ENCODE peak calls at places on chromosomes 4 and X, in ten cellular contexts. S is tibial artery; A is uterus; E is activated CD8-positive, alpha-beta T cell treated with anti-CD3 and anti-CD28 coated beads for 36 hours; B is epithelial cell of esophagus; H is gastrocnemius medialis; G is HFF-Myc; J is psoas muscle; Q is fibroblast of the aortic adventitia; R is choroid plexus epithelial cell. F is an unnamed sample.

GRCh38 chr4:103634236-103634635 is 85.5 kb downstream of the TACR3 start:
- DNase-seq in S (no peak), A (no peak), E (no peak), B (peak), H (no peak), G (no peak), J (no peak), Q (no peak), R (no peak), F (no peak)

GRCh38 chr4:2793920-2794706 is 1.2 kb downstream of the SH3BP2 start:
- DNase-seq in S (peak), A (peak), E (peak), B (peak), H (peak), G (no peak), J (peak), Q (peak), R (peak), F (no peak)

GRCh38 chr4:102438873-102439614 is 62.1 kb upstream of the NFKB1 start:
- DNase-seq in S (no peak), A (no peak), E (no peak), B (peak), H (no peak), G (peak), J (no peak), Q (peak), R (peak), F (no peak)

GRCh38 chr4:6939761-6940743 is 30.4 kb downstream of the TBC1D14 start:
- DNase-seq in S (no peak), A (no peak), E (peak), B (no peak), H (no peak), G (no peak), J (no peak), Q (no peak), R (no peak), F (peak)

GRCh38 chr4:71389149-71389840 is 50.5 kb downstream of the SLC4A4 start:
- DNase-seq in S (peak), A (no peak), E (no peak), B (no peak), H (no peak), G (no peak), J (no peak), Q (peak), R (no peak), F (no peak)

GRCh38 chr4:118389731-118390520 is 37.1 kb upstream of the PRSS12 start:
- DNase-seq in S (no peak), A (no peak), E (no peak), B (peak), H (no peak), G (no peak), J (no peak), Q (no peak), R (no peak), F (no peak)

GRCh38 chr4:105683038-105683437 is 25.5 kb downstream of the INTS12 start:
- DNase-seq in S (no peak), A (no peak), E (no peak), B (peak), H (no peak), G (no peak), J (no peak), Q (no peak), R (no peak), F (no peak)

GRCh38 chr4:1515763-1516162 is 109.5 kb upstream of the NKX1-1 start:
- DNase-seq in S (no peak), A (no peak), E (no peak), B (no peak), H (no peak), G (no peak), J (peak), Q (no peak), R (no peak), F (no peak)

GRCh38 chr4:78186597-78187543 is 129.7 kb downstream of the FRAS1 start:
- DNase-seq in S (no peak), A (no peak), E (no peak), B (no peak), H (no peak), G (no peak), J (no peak), Q (no peak), R (no peak), F (no peak)

GRCh38 chr4:71545168-71545567 is 206.3 kb downstream of the SLC4A4 start:
- DNase-seq in S (no peak), A (no peak), E (no peak), B (no peak), H (no peak), G (peak), J (no peak), Q (peak), R (peak), F (no peak)

GRCh38 chrX:150219374-150220185 is 143.5 kb upstream of the MAMLD1 start:
- DNase-seq in S (no peak), A (no peak), E (peak), B (no peak), H (no peak), G (no peak), J (no peak), Q (peak), R (no peak), F (peak)

GRCh38 chrX:40086569-40087335 is 11.0 kb downstream of the BCOR start:
- DNase-seq in S (no peak), A (no peak), E (no peak), B (no peak), H (no peak), G (no peak), J (no peak), Q (no peak), R (no peak), F (no peak)

GRCh38 chrX:14872355-14872754 is 514 bp downstream of the FANCB start:
- DNase-seq in S (no peak), A (no peak), E (peak), B (no peak), H (no peak), G (no peak), J (no peak), Q (no peak), R (no peak), F (no peak)

GRCh38 chr4:57048590-57049304 is 61.4 kb downstream of the IGFBP7 start:
- DNase-seq in S (no peak), A (no peak), E (no peak), B (peak), H (no peak), G (no peak), J (no peak), Q (no peak), R (no peak), F (no peak)

GRCh38 chr4:133594246-133595207 is 445.4 kb downstream of the PCDH10 start:
- DNase-seq in S (no peak), A (no peak), E (no peak), B (peak), H (no peak), G (no peak), J (no peak), Q (no peak), R (peak), F (no peak)

GRCh38 chr4:119068529-119068962 is 67.1 kb upstream of the MYOZ2 start:
- DNase-seq in S (no peak), A (peak), E (no peak), B (peak), H (no peak), G (peak), J (no peak), Q (no peak), R (peak), F (no peak)

GRCh38 chrX:112148397-112148796 is 65.8 kb upstream of the TRPC5 start:
- DNase-seq in S (no peak), A (no peak), E (no peak), B (no peak), H (no peak), G (no peak), J (no peak), Q (no peak), R (no peak), F (no peak)

GRCh38 chr4:139794158-139794954 is 128.7 kb downstream of the MGST2 start:
- DNase-seq in S (no peak), A (no peak), E (no peak), B (no peak), H (no peak), G (peak), J (no peak), Q (peak), R (no peak), F (no peak)

GRCh38 chr4:94995684-94996394 is 238.1 kb downstream of the BMPR1B start:
- DNase-seq in S (peak), A (no peak), E (peak), B (peak), H (peak), G (no peak), J (peak), Q (peak), R (peak), F (no peak)

GRCh38 chr4:57098945-57099344 is 11.2 kb downstream of the IGFBP7 start:
- DNase-seq in S (no peak), A (no peak), E (no peak), B (no peak), H (no peak), G (no peak), J (no peak), Q (peak), R (peak), F (no peak)

GRCh38 chrX:150683536-150684146 is 9.6 kb upstream of the MTMR1 start:
- DNase-seq in S (no peak), A (no peak), E (peak), B (peak), H (no peak), G (peak), J (no peak), Q (peak), R (peak), F (peak)

GRCh38 chr4:126630171-126630570 is 1002.6 kb upstream of the INTU start:
- DNase-seq in S (no peak), A (no peak), E (no peak), B (no peak), H (no peak), G (no peak), J (no peak), Q (peak), R (no peak), F (no peak)

GRCh38 chr4:100095729-100096595 is 94.3 kb downstream of the DDIT4L start:
- DNase-seq in S (peak), A (peak), E (peak), B (peak), H (peak), G (peak), J (peak), Q (peak), R (peak), F (peak)

GRCh38 chrX:41350976-41351569 is 17.1 kb downstream of the DDX3X start:
- DNase-seq in S (no peak), A (no peak), E (no peak), B (no peak), H (no peak), G (no peak), J (no peak), Q (no peak), R (peak), F (no peak)

GRCh38 chrX:103467156-103467555 is 52.1 kb downstream of the RAB40A start:
- DNase-seq in S (no peak), A (no peak), E (no peak), B (no peak), H (no peak), G (no peak), J (no peak), Q (peak), R (no peak), F (no peak)

GRCh38 chr4:73713650-73714049 is 26.7 kb upstream of the CXCL8 start:
- DNase-seq in S (no peak), A (no peak), E (no peak), B (peak), H (no peak), G (no peak), J (no peak), Q (no peak), R (no peak), F (no peak)

GRCh38 chrX:2673611-2674010 is 17.5 kb upstream of the CD99 start:
- DNase-seq in S (no peak), A (no peak), E (no peak), B (no peak), H (no peak), G (no peak), J (no peak), Q (no peak), R (no peak), F (no peak)

GRCh38 chrX:69024931-69025330 is 140.3 kb downstream of the PJA1 start:
- DNase-seq in S (peak), A (peak), E (no peak), B (peak), H (peak), G (no peak), J (peak), Q (peak), R (peak), F (no peak)

GRCh38 chr4:1416051-1416947 is 10.1 kb upstream of the NKX1-1 start:
- DNase-seq in S (no peak), A (peak), E (no peak), B (no peak), H (no peak), G (no peak), J (no peak), Q (no peak), R (no peak), F (no peak)

GRCh38 chr4:162245051-162245450 is 81.3 kb upstream of the FSTL5 start:
- DNase-seq in S (no peak), A (no peak), E (no peak), B (no peak), H (no peak), G (no peak), J (no peak), Q (no peak), R (no peak), F (no peak)

GRCh38 chrX:25531096-25531495 is 515.3 kb upstream of the ARX start:
- DNase-seq in S (no peak), A (no peak), E (no peak), B (peak), H (peak), G (no peak), J (no peak), Q (peak), R (peak), F (no peak)

GRCh38 chrX:31179203-31179602 is 107.4 kb upstream of the FTHL17 start:
- DNase-seq in S (no peak), A (no peak), E (no peak), B (no peak), H (no peak), G (no peak), J (no peak), Q (no peak), R (no peak), F (no peak)

GRCh38 chrX:56762707-56763555 is 33.9 kb downstream of the NBDY start:
- DNase-seq in S (no peak), A (no peak), E (no peak), B (no peak), H (no peak), G (no peak), J (no peak), Q (no peak), R (no peak), F (peak)

GRCh38 chrX:135275973-135276372 is 24.1 kb downstream of the ETDA start:
- DNase-seq in S (no peak), A (no peak), E (no peak), B (no peak), H (no peak), G (no peak), J (no peak), Q (no peak), R (no peak), F (no peak)

GRCh38 chrX:45191820-45192409 is 8.8 kb downstream of the DIPK2B start:
- DNase-seq in S (no peak), A (no peak), E (no peak), B (peak), H (no peak), G (no peak), J (no peak), Q (no peak), R (no peak), F (no peak)

GRCh38 chr4:87419578-87420249 is 2.7 kb upstream of the NUDT9 start:
- DNase-seq in S (no peak), A (no peak), E (no peak), B (peak), H (no peak), G (no peak), J (no peak), Q (no peak), R (peak), F (no peak)

GRCh38 chr4:173194175-173194574 is 25.6 kb downstream of the GALNT7 start:
- DNase-seq in S (no peak), A (no peak), E (no peak), B (no peak), H (no peak), G (no peak), J (no peak), Q (no peak), R (no peak), F (no peak)

GRCh38 chr4:8534129-8534528 is 46.1 kb upstream of the GPR78 start:
- DNase-seq in S (no peak), A (no peak), E (no peak), B (peak), H (no peak), G (no peak), J (no peak), Q (peak), R (peak), F (peak)

DNA sequence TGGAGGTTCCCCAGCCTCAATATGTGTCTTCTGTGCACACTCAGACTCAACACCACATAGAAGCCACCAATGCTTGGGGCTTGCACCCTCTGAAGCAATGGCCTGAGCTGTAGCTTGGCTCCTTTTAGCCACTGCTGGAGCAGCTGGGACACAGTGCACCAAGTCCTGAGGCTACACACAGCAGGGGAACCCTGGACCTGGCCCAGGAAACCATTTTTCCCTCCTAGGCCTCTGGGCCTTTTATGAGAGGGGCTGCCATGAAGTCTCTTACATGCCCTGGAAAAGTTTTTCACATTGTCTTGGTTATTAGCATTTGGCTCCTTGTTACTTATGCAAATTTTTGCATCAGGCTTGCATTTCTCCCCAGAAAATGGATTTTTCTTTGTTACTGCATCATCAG is 306.2 kb downstream of the CPXCR1 start:
- DNase-seq in S (no peak), A (no peak), E (no peak), B (no peak), H (no peak), G (no peak), J (no peak), Q (no peak), R (no peak), F (no peak)
- TF ChIP-seq CTCF in S (no peak), A (no peak), E (no peak), B (no peak), H (no peak), G (no peak), J (no peak), Q (no peak), R (no peak), F (no peak)

GRCh38 chr4:39587881-39588280 is 50.8 kb downstream of the SMIM14 start:
- DNase-seq in S (no peak), A (no peak), E (no peak), B (peak), H (no peak), G (no peak), J (no peak), Q (peak), R (peak), F (no peak)

GRCh38 chr4:39591290-39591689 is 47.4 kb downstream of the SMIM14 start:
- DNase-seq in S (no peak), A (no peak), E (no peak), B (peak), H (no peak), G (no peak), J (no peak), Q (peak), R (peak), F (no peak)
- TF ChIP-seq CTCF in S (no peak), A (no peak), E (no peak), B (peak), H (no peak), G (no peak), J (no peak), Q (peak), R (no peak), F (no peak)

DNA sequence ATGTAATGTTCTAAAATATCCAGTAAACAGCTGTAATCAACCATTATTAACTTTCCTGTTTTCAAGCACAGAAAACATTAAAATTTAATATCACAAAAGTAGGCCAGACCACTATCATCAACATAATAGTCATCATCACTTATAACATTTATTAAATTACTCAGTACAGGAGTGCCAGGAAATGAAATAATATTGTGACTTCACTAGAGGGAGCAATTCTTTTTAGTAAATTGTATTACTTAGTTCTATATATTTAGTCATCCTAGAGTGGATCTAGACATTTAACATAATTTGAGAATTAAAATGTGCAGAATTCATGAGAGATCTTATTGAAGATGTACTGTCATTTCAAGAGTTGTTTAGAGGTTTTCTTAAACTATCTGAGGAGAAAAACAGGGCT is 33.6 kb downstream of the PITX2 start:
- DNase-seq in S (no peak), A (no peak), E (no peak), B (no peak), H (no peak), G (no peak), J (no peak), Q (peak), R (peak), F (no peak)
- TF ChIP-seq CTCF in S (no peak), A (no peak), E (no peak), B (no peak), H (no peak), G (no peak), J (peak), Q (no peak), R (peak), F (no peak)

GRCh38 chr4:111639876-111640275 is 505.4 kb upstream of the FAM241A start:
- DNase-seq in S (no peak), A (no peak), E (no peak), B (peak), H (no peak), G (no peak), J (no peak), Q (peak), R (peak), F (no peak)

GRCh38 chr4:111636961-111637556 is 508.2 kb upstream of the FAM241A start:
- DNase-seq in S (no peak), A (no peak), E (no peak), B (peak), H (no peak), G (no peak), J (no peak), Q (no peak), R (no peak), F (no peak)

GRCh38 chr4:111639120-111639519 is 506.1 kb upstream of the FAM241A start:
- DNase-seq in S (no peak), A (no peak), E (no peak), B (peak), H (no peak), G (no peak), J (no peak), Q (peak), R (peak), F (no peak)

DNA sequence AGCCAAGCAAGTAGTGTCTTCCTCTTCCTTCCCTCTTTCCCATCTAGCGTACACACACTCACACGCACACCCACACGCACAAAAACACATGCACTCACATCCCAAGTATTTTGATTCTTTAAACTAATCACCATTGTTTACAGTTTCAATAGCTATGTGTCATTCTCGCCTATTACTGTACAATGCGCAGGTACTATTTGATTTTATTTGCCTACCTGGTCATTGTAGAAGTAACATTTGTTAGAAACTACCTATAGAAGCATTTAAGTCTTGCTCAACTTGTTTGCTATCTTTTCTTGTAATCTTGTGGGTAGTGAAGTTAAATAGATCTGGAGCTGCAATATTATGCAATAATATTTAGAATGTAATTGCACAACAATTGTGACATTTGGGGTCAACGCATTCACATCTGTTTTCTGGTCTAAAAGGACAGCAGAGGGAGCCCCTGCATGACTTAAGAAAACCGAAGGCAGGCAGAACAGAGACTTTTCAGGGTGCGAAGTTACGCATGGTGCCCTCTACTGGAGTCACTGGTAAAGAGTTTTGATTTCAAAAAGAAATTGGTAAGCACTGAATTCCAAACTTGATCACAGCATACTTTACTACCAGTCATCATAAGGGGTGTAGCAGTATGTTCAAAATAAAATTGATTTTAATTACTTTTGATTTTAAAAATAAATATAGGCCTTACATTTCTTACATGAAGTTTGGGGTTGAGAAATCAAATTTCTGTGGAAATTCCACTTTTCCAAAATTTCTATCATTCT is 503.3 kb upstream of the FAM241A start:
- DNase-seq in S (peak), A (peak), E (peak), B (peak), H (peak), G (peak), J (peak), Q (peak), R (peak), F (peak)
- TF ChIP-seq CTCF in S (peak), A (peak), E (peak), B (peak), H (peak), G (peak), J (peak), Q (peak), R (peak), F (peak)

GRCh38 chrX:105870465-105870864 is 48.1 kb downstream of the NRK start:
- DNase-seq in S (no peak), A (no peak), E (no peak), B (no peak), H (no peak), G (no peak), J (no peak), Q (no peak), R (no peak), F (no peak)
- TF ChIP-seq CTCF in S (no peak), A (no peak), E (no peak), B (no peak), H (no peak), G (no peak), J (no peak), Q (no peak), R (no peak), F (no peak)